ENCODE peak calls at places on chromosomes 4 and X, in six cellular contexts. A, P, J, R, T and Y are unnamed samples.

GRCh38 chrX:132331000-132331399 is 111.8 kb upstream of the RAP2C start:
- DNase-seq in R (no peak), T (no peak), J (no peak), P (no peak), A (no peak), Y (no peak)

GRCh38 chrX:35800479-35800878 is 2.3 kb downstream of the MAGEB16 start:
- DNase-seq in J (no peak), A (no peak), P (no peak), T (no peak), R (no peak), Y (no peak)

GRCh38 chrX:129636175-129636681 is 18.5 kb downstream of the APLN start:
- DNase-seq in T (no peak), R (no peak), A (no peak), P (no peak), J (no peak), Y (no peak)

GRCh38 chrX:2894885-2895292 is 34.2 kb downstream of the ARSD start:
- DNase-seq in R (no peak), T (peak), P (no peak), A (no peak), J (no peak), Y (no peak)

GRCh38 chrX:40146471-40147398 is 49.0 kb upstream of the BCOR start:
- DNase-seq in R (no peak), T (peak), P (no peak), J (peak), A (peak), Y (no peak)

GRCh38 chrX:7586126-7586525 is 256.8 kb upstream of the VCX start:
- DNase-seq in T (peak), R (no peak), A (peak), J (no peak), P (peak), Y (no peak)

GRCh38 chrX:150544222-150544787 is 24.1 kb upstream of the MTM1 start:
- DNase-seq in A (no peak), P (peak), T (no peak), R (no peak), J (no peak), Y (no peak)

GRCh38 chrX:141936080-141936479 is 32.4 kb downstream of the MAGEC1 start:
- DNase-seq in R (no peak), A (no peak), P (no peak), T (peak), J (no peak), Y (no peak)

GRCh38 chrX:110108381-110108796 is 105.5 kb downstream of the TMEM164 start:
- DNase-seq in R (no peak), J (no peak), A (peak), T (peak), P (no peak), Y (peak)

GRCh38 chr4:128220286-128221235 is 67.1 kb downstream of the PGRMC2 start:
- DNase-seq in J (no peak), P (peak), R (no peak), T (peak), A (peak), Y (no peak)